ENCODE peak calls at places on chromosomes 16 and 17, in six cellular contexts. Q is thoracic aorta, S is H7, Z is HL-60, T is cardiac muscle cell, M is transverse colon. U is an unnamed sample.
A peak's percentile ranks its signal among the peaks of the same experiment; 100 is the strongest.

GRCh38 chr16:58732545-58733247 is 1.4 kb downstream of the GOT2 start:
- DNase-seq in Q (no peak), S (no peak), Z (no peak), T (peak; percentile 31), M (no peak), U (no peak)

GRCh38 chr17:50484341-50485155 is 5.9 kb downstream of the RSAD1 start:
- DNase-seq in Q (no peak), S (no peak), Z (no peak), T (no peak), M (no peak), U (no peak)

GRCh38 chr16:55711959-55712876 is 56.4 kb downstream of the SLC6A2 start:
- DNase-seq in Q (no peak), S (peak; percentile 65), Z (peak; percentile 62), T (peak; percentile 65), M (peak; percentile 40), U (peak; percentile 60)

GRCh38 chr17:60594747-60595146 is 5.2 kb upstream of the PPM1D start:
- DNase-seq in Q (no peak), S (no peak), Z (no peak), T (no peak), M (no peak), U (no peak)

GRCh38 chr17:16953841-16954240 is 18.1 kb downstream of the TNFRSF13B start:
- DNase-seq in Q (no peak), S (no peak), Z (no peak), T (no peak), M (no peak), U (no peak)

GRCh38 chr17:38511126-38512108 is 83.2 kb downstream of the ARHGAP23 start:
- DNase-seq in Q (no peak), S (peak; percentile 67), Z (no peak), T (peak; percentile 51), M (no peak), U (no peak)

GRCh38 chr17:68509151-68510057 is 2.8 kb upstream of the PRKAR1A start:
- DNase-seq in Q (no peak), S (no peak), Z (peak; percentile 74), T (no peak), M (peak; percentile 58), U (no peak)

GRCh38 chr17:69485126-69485724 is 70.7 kb downstream of the MAP2K6 start:
- DNase-seq in Q (no peak), S (no peak), Z (no peak), T (peak; percentile 25), M (no peak), U (no peak)

GRCh38 chr17:38912221-38912813 is 13.1 kb upstream of the LASP1NB start:
- DNase-seq in Q (no peak), S (peak; percentile 27), Z (no peak), T (peak; percentile 85), M (peak; percentile 50), U (no peak)

GRCh38 chr16:69064789-69065313 is 40.6 kb upstream of the HAS3 start:
- DNase-seq in Q (no peak), S (no peak), Z (no peak), T (no peak), M (no peak), U (no peak)

DNA sequence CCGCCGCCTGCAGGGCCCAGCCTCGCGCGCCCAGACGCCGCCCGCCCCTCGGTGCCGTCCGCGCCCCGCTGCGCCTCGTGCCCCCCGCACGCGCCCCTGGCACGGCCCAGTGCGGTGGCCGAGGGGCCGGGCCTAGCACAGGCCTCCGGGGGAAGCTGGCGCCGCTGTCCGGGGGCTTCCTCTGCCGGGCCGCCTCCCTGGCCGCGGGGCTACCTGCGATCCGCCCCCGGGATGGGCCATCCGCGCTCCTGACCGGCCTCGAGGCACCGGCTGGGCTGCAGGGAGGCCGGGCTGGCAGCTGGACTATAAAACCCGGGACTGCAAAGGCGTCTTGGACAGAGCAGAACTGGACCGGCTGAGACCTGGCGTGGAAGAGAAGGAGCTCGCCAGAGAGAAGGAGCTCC is 778 bp downstream of the BHLHA9 start:
- DNase-seq in Q (no peak), S (peak; percentile 65), Z (no peak), T (no peak), M (no peak), U (no peak)
- H3K27me3 ChIP-seq in Q (no peaks in the 10 kb centered on the region), S (no peaks in the 10 kb centered on the region), Z (peaks cover 4% of the 10 kb centered on the region), T (no peaks in the 10 kb centered on the region), M (peaks cover 54% of the 10 kb centered on the region), U (no peaks in the 10 kb centered on the region)

DNA sequence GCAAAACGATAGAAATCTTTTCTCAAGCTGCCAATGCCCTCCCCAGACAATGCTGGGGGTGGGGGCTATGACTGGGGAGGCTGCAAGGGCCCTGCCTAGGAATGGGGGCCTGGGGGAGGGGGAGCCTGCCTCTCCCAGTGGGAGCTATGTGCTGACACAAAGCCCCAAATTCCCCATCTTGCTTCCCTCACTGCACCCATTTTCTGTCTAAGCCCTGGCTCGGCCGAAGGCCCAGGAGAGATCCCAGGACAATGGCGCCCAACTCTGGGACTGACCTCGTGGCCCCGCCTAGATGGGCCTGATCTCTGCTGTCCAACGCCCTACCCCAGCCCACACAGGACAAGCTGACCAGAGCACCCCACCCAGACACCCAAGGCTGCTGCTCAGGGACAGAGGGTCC is 11.1 kb upstream of the KCNJ12 start:
- DNase-seq in Q (no peak), S (no peak), Z (no peak), T (no peak), M (no peak), U (no peak)
- H3K27me3 ChIP-seq in Q (no peaks in the 10 kb centered on the region), S (no peaks in the 10 kb centered on the region), Z (no peaks in the 10 kb centered on the region), T (no peaks in the 10 kb centered on the region), M (no peaks in the 10 kb centered on the region), U (peaks cover 30% of the 10 kb centered on the region)

GRCh38 chr16:31216116-31216469 is 842 bp downstream of the PYDC1 start:
- DNase-seq in Q (no peak), S (no peak), Z (no peak), T (no peak), M (no peak), U (no peak)

GRCh38 chr16:31214705-31215286 is 877 bp downstream of the TRIM72 start:
- DNase-seq in Q (no peak), S (peak; percentile 89), Z (no peak), T (no peak), M (no peak), U (no peak)

GRCh38 chr16:31213342-31213741 is 577 bp upstream of the TRIM72 start:
- DNase-seq in Q (no peak), S (no peak), Z (no peak), T (no peak), M (no peak), U (no peak)

GRCh38 chr16:31215287-31216115 is 1.4 kb downstream of the PYDC1 start:
- DNase-seq in Q (no peak), S (peak; percentile 99), Z (no peak), T (peak; percentile 77), M (peak; percentile 66), U (peak; percentile 61)

DNA sequence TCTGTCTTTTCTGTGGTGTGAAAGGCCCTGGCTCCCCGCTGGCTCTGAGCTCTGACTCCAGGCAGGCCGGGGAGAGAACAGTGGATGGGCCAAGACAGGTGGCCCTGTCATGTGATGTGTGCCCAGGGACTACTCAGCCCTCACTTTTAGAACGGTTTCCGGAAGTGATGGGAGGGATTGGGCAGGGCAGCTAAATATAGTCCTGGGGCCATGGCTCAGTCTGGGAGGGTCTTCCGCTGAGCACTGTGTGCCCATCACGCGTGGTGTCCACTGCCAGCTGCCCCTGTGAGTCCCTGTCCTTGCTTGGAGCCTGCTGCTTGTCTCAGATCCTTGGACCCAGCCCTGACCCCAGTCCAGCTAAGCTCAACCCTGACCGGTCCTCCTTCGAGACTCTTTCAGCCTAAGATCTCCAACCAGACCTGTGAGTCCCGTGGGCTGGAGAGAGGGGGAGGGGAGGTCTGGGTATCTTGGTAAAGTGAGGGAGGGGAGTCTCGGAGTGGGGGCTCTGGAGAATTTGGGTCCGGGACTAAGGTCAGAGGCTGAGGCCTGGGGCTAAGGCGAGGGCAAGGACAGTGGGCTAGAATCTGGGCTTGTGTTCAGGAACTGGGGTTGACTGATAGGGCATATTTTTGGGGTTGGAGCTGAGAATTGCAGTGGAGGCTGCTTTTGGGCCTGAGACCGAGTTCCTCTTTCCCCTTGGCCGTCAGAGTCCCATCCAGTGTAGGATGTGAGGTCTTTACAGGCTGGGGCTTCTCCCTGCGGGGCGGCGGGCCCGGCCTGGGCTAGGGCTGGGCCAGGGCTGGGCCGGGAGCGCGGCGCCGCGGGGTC is at the start of gene TRIM72:
- DNase-seq in Q (no peak), S (peak; percentile 57), Z (no peak), T (no peak), M (no peak), U (no peak)
- H3K27me3 ChIP-seq in Q (no peaks in the 10 kb centered on the region), S (peaks cover 49% of the 10 kb centered on the region), Z (peaks cover 29% of the 10 kb centered on the region), T (peaks cover 62% of the 10 kb centered on the region), M (peaks cover 66% of the 10 kb centered on the region), U (peaks cover 50% of the 10 kb centered on the region)

GRCh38 chr16:166375-167116 is 768 bp downstream of the HBM start:
- DNase-seq in Q (no peak), S (peak; percentile 75), Z (no peak), T (no peak), M (no peak), U (no peak)
- H3K27me3 ChIP-seq in Q (peaks cover 32% of the 10 kb centered on the region), S (peaks cover 65% of the 10 kb centered on the region), Z (peaks cover 56% of the 10 kb centered on the region), T (peaks cover 85% of the 10 kb centered on the region), M (peaks cover 80% of the 10 kb centered on the region), U (peaks cover 74% of the 10 kb centered on the region)

GRCh38 chr17:12067425-12067824 is 46.7 kb downstream of the MAP2K4 start:
- DNase-seq in Q (no peak), S (no peak), Z (no peak), T (no peak), M (no peak), U (no peak)
- H3K27me3 ChIP-seq in Q (no peaks in the 10 kb centered on the region), S (no peaks in the 10 kb centered on the region), Z (no peaks in the 10 kb centered on the region), T (no peaks in the 10 kb centered on the region), M (no peaks in the 10 kb centered on the region), U (no peaks in the 10 kb centered on the region)

GRCh38 chr17:183021-183420 is 1.6 kb upstream of the DOC2B start:
- DNase-seq in Q (no peak), S (no peak), Z (no peak), T (no peak), M (no peak), U (no peak)
- H3K27me3 ChIP-seq in Q (no peaks in the 10 kb centered on the region), S (peaks cover 55% of the 10 kb centered on the region), Z (peaks cover 3% of the 10 kb centered on the region), T (peaks cover 58% of the 10 kb centered on the region), M (peaks cover 74% of the 10 kb centered on the region), U (peaks cover 78% of the 10 kb centered on the region)

GRCh38 chr17:77061711-77062110 is 79.1 kb upstream of the SEC14L1 start:
- DNase-seq in Q (no peak), S (no peak), Z (no peak), T (no peak), M (no peak), U (no peak)

GRCh38 chr17:77068915-77069314 is 71.9 kb upstream of the SEC14L1 start:
- DNase-seq in Q (no peak), S (no peak), Z (no peak), T (no peak), M (no peak), U (no peak)

GRCh38 chr17:77070888-77071279 is 69.9 kb upstream of the SEC14L1 start:
- DNase-seq in Q (no peak), S (no peak), Z (no peak), T (no peak), M (no peak), U (no peak)

GRCh38 chr17:77064608-77065007 is 76.2 kb upstream of the SEC14L1 start:
- DNase-seq in Q (no peak), S (no peak), Z (no peak), T (no peak), M (no peak), U (no peak)

DNA sequence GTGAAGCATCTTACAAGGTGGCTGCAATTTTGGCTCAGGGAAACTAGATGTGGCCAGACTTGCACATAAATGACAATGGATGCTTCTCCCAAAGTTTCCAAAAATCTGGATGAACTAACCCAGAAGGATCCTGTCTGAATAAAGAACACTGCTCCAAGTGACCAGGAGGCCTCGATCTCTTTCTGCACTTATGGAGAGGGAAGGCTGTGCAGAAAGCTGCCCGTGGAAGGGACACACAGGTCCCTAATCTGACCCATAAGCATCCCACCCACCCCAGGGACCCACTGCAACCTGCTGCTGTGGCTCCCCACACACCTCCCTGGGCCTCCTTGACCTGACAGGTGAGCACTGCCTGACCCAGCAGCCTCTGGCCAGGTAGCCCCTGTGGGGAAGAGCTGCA is 74.6 kb upstream of the SEC14L1 start:
- DNase-seq in Q (no peak), S (no peak), Z (no peak), T (no peak), M (no peak), U (no peak)
- H3K27me3 ChIP-seq in Q (no peaks in the 10 kb centered on the region), S (no peaks in the 10 kb centered on the region), Z (no peaks in the 10 kb centered on the region), T (no peaks in the 10 kb centered on the region), M (peaks cover 52% of the 10 kb centered on the region), U (no peaks in the 10 kb centered on the region)

U was measured in NT2/D1.